ENCODE peak calls at places on chromosome 4, in nine cellular contexts. Y is OCI-LY7, H is EL, V is left lung, R is activated B cell treated with CpG ODN at 0.5 μM for 24 hours, D is OCI-M1, C is NCI-H748 treated with DMSO at 0.1 percent for 48 hours, K is smooth muscle cell of the brain vasculature, T is NCI-H774. J is an unnamed sample.

GRCh38 chr4:168273838-168274237 is 44.7 kb downstream of the DDX60 start:
- DNase-seq in Y (no peak), H (no peak), V (no peak), R (no peak), D (no peak), C (no peak), K (no peak), T (no peak), J (no peak)

GRCh38 chr4:121951570-121952110 is at the start of gene TRPC3:
- DNase-seq in Y (peak; percentile 5), H (peak; percentile 45), V (peak; percentile 85), R (peak; percentile 32), D (no peak), C (no peak), K (no peak), T (no peak), J (no peak)

GRCh38 chr4:119646347-119647071 is 17.9 kb upstream of the PDE5A start:
- DNase-seq in Y (no peak), H (no peak), V (no peak), R (no peak), D (no peak), C (no peak), K (no peak), T (no peak), J (no peak)

GRCh38 chr4:173211838-173212237 is 43.2 kb downstream of the GALNT7 start:
- DNase-seq in Y (no peak), H (peak; percentile 74), V (no peak), R (no peak), D (peak; percentile 37), C (no peak), K (no peak), T (no peak), J (no peak)

GRCh38 chr4:112994732-112995131 is 54.7 kb upstream of the ANK2 start:
- DNase-seq in Y (no peak), H (no peak), V (no peak), R (no peak), D (no peak), C (no peak), K (no peak), T (no peak), J (no peak)

GRCh38 chr4:105551968-105552746 is at the start of gene ARHGEF38:
- DNase-seq in Y (no peak), H (peak; percentile 32), V (peak; percentile 36), R (no peak), D (no peak), C (peak; percentile 91), K (no peak), T (peak; percentile 83), J (no peak)

GRCh38 chr4:103011378-103012025 is 8.0 kb downstream of the SLC9B1 start:
- DNase-seq in Y (no peak), H (peak; percentile 40), V (no peak), R (no peak), D (peak; percentile 67), C (no peak), K (no peak), T (no peak), J (no peak)

GRCh38 chr4:153465583-153465921 is 608 bp upstream of the TMEM131L start:
- DNase-seq in Y (peak; percentile 85), H (peak; percentile 64), V (peak; percentile 83), R (no peak), D (peak; percentile 84), C (peak; percentile 59), K (no peak), T (no peak), J (peak; percentile 45)

GRCh38 chr4:144591401-144591800 is 54.6 kb upstream of the HHIP start:
- DNase-seq in Y (no peak), H (peak; percentile 79), V (no peak), R (no peak), D (peak; percentile 32), C (no peak), K (no peak), T (peak; percentile 16), J (no peak)

GRCh38 chr4:106017975-106018374 is 122.7 kb downstream of the NPNT start:
- DNase-seq in Y (no peak), H (no peak), V (no peak), R (no peak), D (no peak), C (no peak), K (no peak), T (no peak), J (no peak)

GRCh38 chr4:101211146-101211553 is 136.2 kb downstream of the PPP3CA start:
- DNase-seq in Y (no peak), H (peak; percentile 34), V (no peak), R (no peak), D (no peak), C (no peak), K (no peak), T (no peak), J (no peak)

GRCh38 chr4:164207460-164207859 is 546.5 kb upstream of the SMIM31 start:
- DNase-seq in Y (no peak), H (no peak), V (no peak), R (no peak), D (no peak), C (no peak), K (no peak), T (no peak), J (no peak)

J was measured in HL-60.